ENCODE peak calls at places on chromosomes 6 and 20, in six cellular contexts. One of them, this sample, is unnamed.

GRCh38 chr20:14142171-14142570 is 146.9 kb downstream of the MACROD2 start:
- DNase-seq in GM13977: no peak
- DNase-seq in foreskin fibroblast: peak
- DNase-seq in heart left ventricle: peak
- DNase-seq in occipital lobe: peak
- DNase-seq in NCI-H1092: peak
- DNase-seq in this sample: no peak

GRCh38 chr20:53829086-53829703 is 235.6 kb upstream of the ZNF217 start:
- DNase-seq in occipital lobe: no peak
- DNase-seq in foreskin fibroblast: peak
- DNase-seq in GM13977: no peak
- DNase-seq in NCI-H1092: no peak
- DNase-seq in heart left ventricle: no peak
- DNase-seq in this sample: no peak

GRCh38 chr6:153644000-153644399 is 395.0 kb upstream of the OPRM1 start:
- DNase-seq in occipital lobe: no peak
- DNase-seq in heart left ventricle: no peak
- DNase-seq in foreskin fibroblast: no peak
- DNase-seq in GM13977: no peak
- DNase-seq in NCI-H1092: no peak
- DNase-seq in this sample: no peak

GRCh38 chr6:134342972-134343371 is 25.1 kb upstream of the SGK1 start:
- DNase-seq in GM13977: no peak
- DNase-seq in foreskin fibroblast: no peak
- DNase-seq in NCI-H1092: no peak
- DNase-seq in heart left ventricle: peak
- DNase-seq in occipital lobe: no peak
- DNase-seq in this sample: no peak

GRCh38 chr6:124436803-124437202 is 525.4 kb upstream of the RNF217 start:
- DNase-seq in occipital lobe: no peak
- DNase-seq in heart left ventricle: no peak
- DNase-seq in GM13977: no peak
- DNase-seq in foreskin fibroblast: no peak
- DNase-seq in NCI-H1092: no peak
- DNase-seq in this sample: no peak

GRCh38 chr6:143842468-143842901 is 653 bp upstream of the LTV1 start:
- DNase-seq in foreskin fibroblast: no peak
- DNase-seq in heart left ventricle: no peak
- DNase-seq in NCI-H1092: no peak
- DNase-seq in occipital lobe: no peak
- DNase-seq in GM13977: no peak
- DNase-seq in this sample: no peak

GRCh38 chr20:1327241-1327653 is 1.7 kb downstream of the SDCBP2 start:
- DNase-seq in occipital lobe: peak
- DNase-seq in heart left ventricle: peak
- DNase-seq in NCI-H1092: no peak
- DNase-seq in GM13977: no peak
- DNase-seq in foreskin fibroblast: peak
- DNase-seq in this sample: no peak

GRCh38 chr6:13711384-13711725 is 280 bp downstream of the RANBP9 start:
- DNase-seq in occipital lobe: no peak
- DNase-seq in heart left ventricle: no peak
- DNase-seq in GM13977: no peak
- DNase-seq in NCI-H1092: no peak
- DNase-seq in foreskin fibroblast: no peak
- DNase-seq in this sample: no peak

GRCh38 chr6:69390125-69390524 is 406.7 kb downstream of the LMBRD1 start:
- DNase-seq in GM13977: no peak
- DNase-seq in NCI-H1092: no peak
- DNase-seq in foreskin fibroblast: no peak
- DNase-seq in heart left ventricle: no peak
- DNase-seq in occipital lobe: no peak
- DNase-seq in this sample: no peak

GRCh38 chr20:32532246-32532645 is 52.9 kb downstream of the NOL4L start:
- DNase-seq in NCI-H1092: no peak
- DNase-seq in GM13977: no peak
- DNase-seq in foreskin fibroblast: no peak
- DNase-seq in occipital lobe: no peak
- DNase-seq in heart left ventricle: no peak
- DNase-seq in this sample: no peak